ENCODE peak calls at places on chromosomes 4 and X, in eight cellular contexts. One of them, this sample, is unnamed. For H3K36me3, the result is how much of the 10 kb centered on the place peaks cover.

GRCh38 chr4:42487230-42487629 is 89.9 kb downstream of the SHISA3 start:
- DNase-seq in stomach: no peak
- DNase-seq in endothelial cell of umbilical vein: no peak
- DNase-seq in GM23338: no peak
- DNase-seq in esophagus muscularis mucosa: no peak
- DNase-seq in sigmoid colon: no peak
- DNase-seq in upper lobe of left lung: no peak
- DNase-seq in SK-N-SH: no peak
- DNase-seq in this sample: no peak

GRCh38 chrX:108267561-108267960 is 170.7 kb downstream of the COL4A6 start:
- DNase-seq in stomach: no peak
- DNase-seq in endothelial cell of umbilical vein: no peak
- DNase-seq in GM23338: no peak
- DNase-seq in esophagus muscularis mucosa: no peak
- DNase-seq in sigmoid colon: no peak
- DNase-seq in upper lobe of left lung: no peak
- DNase-seq in SK-N-SH: no peak
- DNase-seq in this sample: no peak

GRCh38 chr4:1793940-1794808 is 1.1 kb downstream of the FGFR3 start:
- DNase-seq in stomach: no peak
- DNase-seq in endothelial cell of umbilical vein: peak
- DNase-seq in GM23338: peak
- DNase-seq in esophagus muscularis mucosa: no peak
- DNase-seq in sigmoid colon: no peak
- DNase-seq in upper lobe of left lung: no peak
- DNase-seq in SK-N-SH: peak
- DNase-seq in this sample: no peak

GRCh38 chr4:80788798-80789197 is 241.7 kb upstream of the BMP3 start:
- DNase-seq in stomach: no peak
- DNase-seq in endothelial cell of umbilical vein: no peak
- DNase-seq in GM23338: no peak
- DNase-seq in esophagus muscularis mucosa: no peak
- DNase-seq in sigmoid colon: no peak
- DNase-seq in upper lobe of left lung: no peak
- DNase-seq in SK-N-SH: no peak
- DNase-seq in this sample: no peak

GRCh38 chrX:25597561-25597960 is 540.6 kb upstream of the MAGEB18 start:
- DNase-seq in stomach: no peak
- DNase-seq in endothelial cell of umbilical vein: no peak
- DNase-seq in GM23338: no peak
- DNase-seq in esophagus muscularis mucosa: no peak
- DNase-seq in sigmoid colon: no peak
- DNase-seq in upper lobe of left lung: no peak
- DNase-seq in SK-N-SH: no peak
- DNase-seq in this sample: no peak

GRCh38 chr4:99382745-99383360 is 30.3 kb upstream of the ADH1C start:
- DNase-seq in stomach: no peak
- DNase-seq in endothelial cell of umbilical vein: no peak
- DNase-seq in GM23338: no peak
- DNase-seq in esophagus muscularis mucosa: no peak
- DNase-seq in sigmoid colon: no peak
- DNase-seq in upper lobe of left lung: no peak
- DNase-seq in SK-N-SH: no peak
- DNase-seq in this sample: no peak

GRCh38 chr4:139619644-139620043 is 46.0 kb upstream of the MGST2 start:
- DNase-seq in stomach: no peak
- DNase-seq in endothelial cell of umbilical vein: no peak
- DNase-seq in GM23338: peak
- DNase-seq in esophagus muscularis mucosa: no peak
- DNase-seq in sigmoid colon: no peak
- DNase-seq in upper lobe of left lung: no peak
- DNase-seq in SK-N-SH: no peak
- DNase-seq in this sample: no peak

GRCh38 chr4:529563-529962 is 30.6 kb downstream of the PIGG start:
- DNase-seq in stomach: no peak
- DNase-seq in endothelial cell of umbilical vein: no peak
- DNase-seq in GM23338: no peak
- DNase-seq in esophagus muscularis mucosa: no peak
- DNase-seq in sigmoid colon: no peak
- DNase-seq in upper lobe of left lung: no peak
- DNase-seq in SK-N-SH: no peak
- DNase-seq in this sample: no peak

DNA sequence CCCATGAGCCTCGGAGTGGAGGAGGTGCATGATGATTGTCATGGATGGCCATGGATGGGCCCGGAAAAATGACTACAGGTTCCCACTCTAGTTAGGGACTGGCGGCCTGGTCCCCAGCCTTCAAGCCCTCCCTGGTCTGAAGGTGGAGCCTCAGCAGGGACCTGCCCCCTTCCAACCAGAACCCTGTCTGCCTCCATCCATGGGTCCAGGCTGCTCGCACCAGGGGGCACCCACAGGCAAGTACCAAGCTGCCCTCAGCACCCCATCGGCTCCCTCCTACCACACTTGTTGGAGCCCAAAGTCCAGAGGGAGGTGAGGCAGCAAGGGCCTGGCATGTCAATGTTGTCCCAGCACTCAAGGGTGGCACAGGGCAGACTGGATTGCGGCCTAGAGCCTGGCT is 2468.6 kb downstream of the PCDH7 start:
- DNase-seq in stomach: no peak
- DNase-seq in endothelial cell of umbilical vein: no peak
- DNase-seq in GM23338: no peak
- DNase-seq in esophagus muscularis mucosa: no peak
- DNase-seq in sigmoid colon: no peak
- DNase-seq in upper lobe of left lung: no peak
- DNase-seq in SK-N-SH: no peak
- DNase-seq in this sample: no peak
- H3K36me3 ChIP-seq in stomach: under half
- H3K36me3 ChIP-seq in endothelial cell of umbilical vein: under half
- H3K36me3 ChIP-seq in GM23338: under half
- H3K36me3 ChIP-seq in esophagus muscularis mucosa: under half
- H3K36me3 ChIP-seq in sigmoid colon: under half
- H3K36me3 ChIP-seq in upper lobe of left lung: under half
- H3K36me3 ChIP-seq in SK-N-SH: under half
- H3K36me3 ChIP-seq in this sample: under half

DNA sequence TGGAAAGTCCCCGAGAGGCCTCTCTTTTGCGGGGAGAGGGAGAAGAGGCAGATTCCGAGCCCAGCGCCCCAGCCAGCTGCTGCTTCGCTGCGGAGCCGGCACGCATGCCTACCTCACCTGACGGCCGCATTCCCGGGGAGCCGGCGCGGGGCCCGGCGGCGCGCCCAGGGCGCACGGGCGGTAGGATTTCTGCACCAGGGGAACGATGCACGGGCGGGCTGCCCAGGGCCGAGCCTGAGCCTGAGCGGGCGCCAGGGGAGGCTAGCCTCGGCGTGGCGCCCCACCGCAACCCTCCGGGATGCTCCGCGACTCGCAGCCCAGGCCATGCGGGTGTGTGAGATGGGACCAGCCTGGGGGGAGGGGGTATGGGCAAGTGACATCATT is 81.3 kb upstream of the SCML1 start:
- DNase-seq in stomach: no peak
- DNase-seq in endothelial cell of umbilical vein: no peak
- DNase-seq in GM23338: peak
- DNase-seq in esophagus muscularis mucosa: no peak
- DNase-seq in sigmoid colon: no peak
- DNase-seq in upper lobe of left lung: no peak
- DNase-seq in SK-N-SH: peak
- DNase-seq in this sample: no peak
- H3K4me3 ChIP-seq in stomach: peak
- H3K4me3 ChIP-seq in endothelial cell of umbilical vein: peak
- H3K4me3 ChIP-seq in GM23338: peak
- H3K4me3 ChIP-seq in esophagus muscularis mucosa: peak
- H3K4me3 ChIP-seq in sigmoid colon: no peak
- H3K4me3 ChIP-seq in upper lobe of left lung: peak
- H3K4me3 ChIP-seq in SK-N-SH: peak
- H3K4me3 ChIP-seq in this sample: peak

GRCh38 chr4:137611998-137612700 is 79.9 kb upstream of the PCDH18 start:
- DNase-seq in stomach: no peak
- DNase-seq in endothelial cell of umbilical vein: no peak
- DNase-seq in GM23338: no peak
- DNase-seq in esophagus muscularis mucosa: no peak
- DNase-seq in sigmoid colon: no peak
- DNase-seq in upper lobe of left lung: no peak
- DNase-seq in SK-N-SH: no peak
- DNase-seq in this sample: no peak
- TF ChIP-seq POLR2AphosphoS5 in stomach: no peak
- TF ChIP-seq POLR2AphosphoS5 in endothelial cell of umbilical vein: no peak
- TF ChIP-seq POLR2AphosphoS5 in GM23338: no peak
- TF ChIP-seq POLR2AphosphoS5 in esophagus muscularis mucosa: no peak
- TF ChIP-seq POLR2AphosphoS5 in sigmoid colon: no peak
- TF ChIP-seq POLR2AphosphoS5 in upper lobe of left lung: no peak
- TF ChIP-seq POLR2AphosphoS5 in SK-N-SH: no peak
- TF ChIP-seq POLR2AphosphoS5 in this sample: no peak

GRCh38 chr4:38453253-38453881 is 210.6 kb upstream of the KLF3 start:
- DNase-seq in stomach: no peak
- DNase-seq in endothelial cell of umbilical vein: no peak
- DNase-seq in GM23338: no peak
- DNase-seq in esophagus muscularis mucosa: no peak
- DNase-seq in sigmoid colon: no peak
- DNase-seq in upper lobe of left lung: no peak
- DNase-seq in SK-N-SH: no peak
- DNase-seq in this sample: no peak
- H3K36me3 ChIP-seq in stomach: under half
- H3K36me3 ChIP-seq in endothelial cell of umbilical vein: under half
- H3K36me3 ChIP-seq in GM23338: under half
- H3K36me3 ChIP-seq in esophagus muscularis mucosa: under half
- H3K36me3 ChIP-seq in sigmoid colon: under half
- H3K36me3 ChIP-seq in upper lobe of left lung: under half
- H3K36me3 ChIP-seq in SK-N-SH: under half
- H3K36me3 ChIP-seq in this sample: under half

GRCh38 chr4:3531306-3531886 is 826 bp downstream of the LRPAP1 start:
- DNase-seq in stomach: no peak
- DNase-seq in endothelial cell of umbilical vein: no peak
- DNase-seq in GM23338: no peak
- DNase-seq in esophagus muscularis mucosa: no peak
- DNase-seq in sigmoid colon: no peak
- DNase-seq in upper lobe of left lung: no peak
- DNase-seq in SK-N-SH: no peak
- DNase-seq in this sample: no peak

GRCh38 chr4:3529363-3529762 is 2.9 kb downstream of the LRPAP1 start:
- DNase-seq in stomach: no peak
- DNase-seq in endothelial cell of umbilical vein: no peak
- DNase-seq in GM23338: no peak
- DNase-seq in esophagus muscularis mucosa: no peak
- DNase-seq in sigmoid colon: peak
- DNase-seq in upper lobe of left lung: peak
- DNase-seq in SK-N-SH: no peak
- DNase-seq in this sample: no peak

GRCh38 chr4:3531887-3532713 is at the start of gene LRPAP1:
- DNase-seq in stomach: peak
- DNase-seq in endothelial cell of umbilical vein: peak
- DNase-seq in GM23338: peak
- DNase-seq in esophagus muscularis mucosa: peak
- DNase-seq in sigmoid colon: peak
- DNase-seq in upper lobe of left lung: peak
- DNase-seq in SK-N-SH: peak
- DNase-seq in this sample: peak

GRCh38 chr4:3530051-3530450 is 2.2 kb downstream of the LRPAP1 start:
- DNase-seq in stomach: no peak
- DNase-seq in endothelial cell of umbilical vein: no peak
- DNase-seq in GM23338: no peak
- DNase-seq in esophagus muscularis mucosa: no peak
- DNase-seq in sigmoid colon: peak
- DNase-seq in upper lobe of left lung: no peak
- DNase-seq in SK-N-SH: no peak
- DNase-seq in this sample: no peak

DNA sequence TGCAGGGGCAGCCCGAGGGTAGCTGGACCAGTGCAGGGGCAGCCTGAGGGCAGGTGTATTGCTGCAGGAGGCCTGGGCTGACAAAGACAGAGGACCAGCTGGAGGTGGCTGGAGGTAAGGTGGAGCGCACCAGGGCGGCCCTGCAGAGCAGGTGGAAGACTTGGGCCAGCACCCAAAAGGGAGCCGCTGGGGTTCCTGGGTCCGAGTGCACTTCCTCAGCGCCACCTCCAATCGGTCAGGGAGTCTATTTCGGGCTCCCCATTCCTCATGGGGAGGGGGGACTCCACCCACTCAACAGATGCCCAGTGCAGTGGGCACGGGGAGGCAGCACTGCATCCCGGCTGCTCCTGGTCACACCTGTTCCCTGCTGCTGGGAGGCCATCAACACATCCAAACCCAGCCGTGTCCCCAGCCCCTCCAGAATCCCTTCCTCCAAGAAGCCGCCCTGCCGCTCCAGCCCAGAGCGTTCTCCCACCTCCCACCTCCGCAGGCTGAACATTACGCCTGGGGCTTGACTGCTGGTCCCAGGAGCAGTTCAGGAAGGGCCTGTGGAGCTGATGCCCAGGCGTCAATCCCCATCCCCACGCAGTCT is 1.5 kb downstream of the LRPAP1 start:
- DNase-seq in stomach: no peak
- DNase-seq in endothelial cell of umbilical vein: no peak
- DNase-seq in GM23338: no peak
- DNase-seq in esophagus muscularis mucosa: no peak
- DNase-seq in sigmoid colon: peak
- DNase-seq in upper lobe of left lung: peak
- DNase-seq in SK-N-SH: no peak
- DNase-seq in this sample: peak
- H3K4me3 ChIP-seq in stomach: peak
- H3K4me3 ChIP-seq in endothelial cell of umbilical vein: peak
- H3K4me3 ChIP-seq in GM23338: peak
- H3K4me3 ChIP-seq in esophagus muscularis mucosa: peak
- H3K4me3 ChIP-seq in sigmoid colon: peak
- H3K4me3 ChIP-seq in upper lobe of left lung: peak
- H3K4me3 ChIP-seq in SK-N-SH: peak
- H3K4me3 ChIP-seq in this sample: peak

DNA sequence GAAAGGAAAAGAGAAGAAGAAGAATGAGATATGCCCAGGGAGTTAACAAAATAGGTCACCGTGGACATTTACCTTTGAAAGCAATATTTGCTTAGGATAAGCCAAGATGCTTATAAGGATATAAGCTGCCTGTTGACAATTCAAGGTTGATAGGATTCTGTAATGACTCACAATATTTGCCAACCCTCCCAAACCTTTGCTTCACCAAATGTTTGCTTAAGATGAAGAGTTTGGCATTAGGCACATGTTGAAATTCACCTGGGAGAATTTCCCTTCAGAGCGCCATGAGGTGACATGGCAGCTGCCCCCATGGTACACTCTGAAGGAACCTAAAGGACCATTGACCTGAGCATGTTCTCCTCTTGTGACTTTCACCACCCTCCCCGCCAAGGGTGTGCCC is 4.6 kb downstream of the PALLD start:
- DNase-seq in stomach: no peak
- DNase-seq in endothelial cell of umbilical vein: no peak
- DNase-seq in GM23338: no peak
- DNase-seq in esophagus muscularis mucosa: no peak
- DNase-seq in sigmoid colon: no peak
- DNase-seq in upper lobe of left lung: no peak
- DNase-seq in SK-N-SH: no peak
- DNase-seq in this sample: no peak
- TF ChIP-seq POLR2AphosphoS5 in stomach: peak
- TF ChIP-seq POLR2AphosphoS5 in endothelial cell of umbilical vein: no peak
- TF ChIP-seq POLR2AphosphoS5 in GM23338: no peak
- TF ChIP-seq POLR2AphosphoS5 in esophagus muscularis mucosa: no peak
- TF ChIP-seq POLR2AphosphoS5 in sigmoid colon: no peak
- TF ChIP-seq POLR2AphosphoS5 in upper lobe of left lung: no peak
- TF ChIP-seq POLR2AphosphoS5 in SK-N-SH: no peak
- TF ChIP-seq POLR2AphosphoS5 in this sample: no peak

This sample was measured in suprapubic skin.